ENCODE peak calls at places on chromosomes 11 and 22, in four cellular contexts. V is stimulated activated CD4-positive, alpha-beta T cell treated with anti-CD3 and anti-CD28 coated beads, Interleukin-4, amount 100 ng/mL, for 4 hours; C is KBM-7; M is neural crest cell. U is an unnamed sample.

GRCh38 chr22:22934543-22935055 is 47.0 kb downstream of the IGLL5 start:
- DNase-seq in M (no peak), C (no peak), V (no peak), U (no peak)

GRCh38 chr11:29093416-29093815 is 923.4 kb downstream of the KCNA4 start:
- DNase-seq in C (no peak), V (no peak), M (no peak), U (no peak)

GRCh38 chr11:120055646-120056045 is 82.3 kb downstream of the TRIM29 start:
- DNase-seq in C (no peak), V (no peak), M (no peak), U (no peak)

GRCh38 chr11:79055866-79056632 is 384.8 kb downstream of the TENM4 start:
- DNase-seq in C (no peak), M (no peak), V (no peak), U (no peak)

GRCh38 chr22:22030493-22031182 is 48.1 kb upstream of the TOP3B start:
- DNase-seq in M (no peak), C (peak; percentile 8), V (no peak), U (no peak)

GRCh38 chr11:843818-844692 is 1.4 kb downstream of the TSPAN4 start:
- DNase-seq in V (no peak), C (no peak), M (no peak), U (peak; percentile 95)

GRCh38 chr22:33793464-33793863 is 126.8 kb downstream of the LARGE1 start:
- DNase-seq in V (no peak), M (no peak), C (no peak), U (no peak)

GRCh38 chr11:19352072-19352735 is 111.5 kb upstream of the E2F8 start:
- DNase-seq in C (no peak), M (no peak), V (no peak), U (no peak)

GRCh38 chr11:8368772-8369171 is 105.1 kb upstream of the LMO1 start:
- DNase-seq in C (no peak), M (no peak), V (no peak), U (no peak)

GRCh38 chr22:48579035-48579914 is 1248.4 kb downstream of the BRD1 start:
- DNase-seq in V (no peak), C (no peak), M (no peak), U (peak; percentile 52)

GRCh38 chr22:29044657-29045176 is 16.9 kb downstream of the C22orf31 start:
- DNase-seq in V (no peak), C (no peak), M (no peak), U (no peak)

GRCh38 chr22:49923445-49923844 is 5.0 kb downstream of the CRELD2 start:
- DNase-seq in C (peak; percentile 64), M (no peak), V (no peak), U (no peak)

GRCh38 chr11:35907648-35908431 is 36.0 kb upstream of the LDLRAD3 start:
- DNase-seq in M (no peak), C (no peak), V (no peak), U (no peak)

GRCh38 chr11:105667441-105667840 is 57.6 kb downstream of the GRIA4 start:
- DNase-seq in C (no peak), M (no peak), V (no peak), U (no peak)

GRCh38 chr11:66845876-66846212 is 2.6 kb downstream of the RCE1 start:
- DNase-seq in V (no peak), M (no peak), C (no peak), U (peak; percentile 13)

GRCh38 chr22:25563757-25564319 is 637 bp upstream of the GRK3 start:
- DNase-seq in C (peak; percentile 83), M (no peak), V (peak; percentile 18), U (no peak)

GRCh38 chr11:63767415-63768231 is 952 bp downstream of the ZFTA start:
- DNase-seq in M (peak; percentile 57), C (peak; percentile 72), V (peak; percentile 19), U (peak; percentile 47)

GRCh38 chr22:19663286-19663815 is 51.0 kb upstream of the SEPTIN5 start:
- DNase-seq in C (peak; percentile 15), V (no peak), M (no peak), U (peak; percentile 30)

GRCh38 chr22:50696799-50697561 is 24.4 kb downstream of the SHANK3 start:
- DNase-seq in C (no peak), M (peak; percentile 44), V (no peak), U (no peak)

GRCh38 chr11:17721242-17721999 is 2.0 kb downstream of the MYOD1 start:
- DNase-seq in V (no peak), M (no peak), C (no peak), U (no peak)

GRCh38 chr22:25494774-25495173 is 69.7 kb upstream of the GRK3 start:
- DNase-seq in V (no peak), M (no peak), C (peak; percentile 40), U (no peak)

U was measured in upper lobe of left lung.